ENCODE peak calls at places on chromosomes 13 and 19, in ten cellular contexts. H is AG08395; S is stimulated activated naive CD8-positive, alpha-beta T cell treated with anti-CD3 and anti-CD28 coated beads, Interleukin-15, Interleukin-2, amounts not matched to agents 100 U/mL and 50 U/mL, for 24 hours; I is stimulated activated CD8-positive, alpha-beta memory T cell treated with anti-CD3 and anti-CD28 coated beads, Interleukin-4, amount 100 ng/mL, for 4 hours; M is thoracic aorta; Z is stimulated activated CD4-positive, alpha-beta T cell treated with anti-CD3 and anti-CD28 coated beads, Interleukin-12 subunit alpha, Interleukin-12 subunit beta, amount 100 ng/mL, for 48 hours; C is NCI-H510A treated with DMSO at 0.1 percent for 48 hours; E is NCI-H2081; Q is right cardiac atrium; K is neural crest cell. T is an unnamed sample.

GRCh38 chr13:109933476-109933875 is 147.1 kb upstream of the IRS2 start:
- DNase-seq in H (no peak), S (no peak), I (no peak), M (no peak), Z (no peak), C (no peak), E (no peak), Q (no peak), K (no peak), T (no peak)

GRCh38 chr19:36008336-36008978 is at the start of gene SYNE4:
- DNase-seq in H (no peak), S (no peak), I (no peak), M (no peak), Z (no peak), C (peak), E (no peak), Q (no peak), K (no peak), T (no peak)

GRCh38 chr13:65508745-65509144 is 1721.4 kb downstream of the PCDH9 start:
- DNase-seq in H (no peak), S (no peak), I (no peak), M (no peak), Z (no peak), C (no peak), E (no peak), Q (no peak), K (no peak), T (no peak)

GRCh38 chr13:99617474-99618255 is 116.4 kb downstream of the TM9SF2 start:
- DNase-seq in H (peak), S (peak), I (no peak), M (no peak), Z (peak), C (peak), E (peak), Q (peak), K (peak), T (no peak)

GRCh38 chr13:42553098-42554046 is 20.6 kb upstream of the TNFSF11 start:
- DNase-seq in H (no peak), S (no peak), I (no peak), M (no peak), Z (no peak), C (peak), E (no peak), Q (no peak), K (no peak), T (no peak)

GRCh38 chr19:56301152-56301551 is 13.5 kb downstream of the ZSCAN5A start:
- DNase-seq in H (no peak), S (no peak), I (no peak), M (no peak), Z (no peak), C (no peak), E (no peak), Q (no peak), K (no peak), T (no peak)

GRCh38 chr19:1608414-1609391 is 3.4 kb upstream of the UQCR11 start:
- DNase-seq in H (no peak), S (no peak), I (no peak), M (no peak), Z (no peak), C (no peak), E (no peak), Q (no peak), K (no peak), T (no peak)

GRCh38 chr13:26558074-26558805 is 757 bp downstream of the WASF3 start:
- DNase-seq in H (no peak), S (peak), I (no peak), M (no peak), Z (no peak), C (no peak), E (no peak), Q (peak), K (peak), T (no peak)

GRCh38 chr13:30520571-30520970 is 54.8 kb upstream of the HMGB1 start:
- DNase-seq in H (peak), S (no peak), I (no peak), M (no peak), Z (no peak), C (no peak), E (no peak), Q (no peak), K (no peak), T (no peak)

T was measured in DND-41.